ENCODE peak calls at places on chromosomes 16 and 17, in eight cellular contexts. P is CD4-positive, alpha-beta T cell; U is progenitor cell of endocrine pancreas; Z is heart right ventricle; I is uterus; J is RWPE1; C is body of pancreas; A is transverse colon. S is an unnamed sample.

GRCh38 chr17:79732246-79732645 is 1.5 kb downstream of the ENPP7 start:
- DNase-seq in P (no peak), U (no peak), Z (no peak), I (no peak), J (no peak), C (no peak), A (no peak), S (no peak)

GRCh38 chr17:1829189-1829578 is 518 bp downstream of the SMYD4 start:
- DNase-seq in P (no peak), U (no peak), Z (peak; percentile 17), I (peak; percentile 33), J (peak; percentile 36), C (peak; percentile 74), A (peak; percentile 38), S (no peak)

GRCh38 chr16:87165151-87165550 is 152.0 kb downstream of the C16orf95 start:
- DNase-seq in P (no peak), U (no peak), Z (no peak), I (no peak), J (no peak), C (no peak), A (no peak), S (no peak)

GRCh38 chr17:68513932-68514331 is 1.7 kb downstream of the PRKAR1A start:
- DNase-seq in P (no peak), U (no peak), Z (no peak), I (no peak), J (no peak), C (no peak), A (no peak), S (no peak)

GRCh38 chr17:3914319-3914685 is 2.0 kb downstream of the P2RX1 start:
- DNase-seq in P (no peak), U (no peak), Z (no peak), I (no peak), J (no peak), C (no peak), A (peak; percentile 78), S (peak; percentile 71)

GRCh38 chr16:19119564-19119963 is 5.8 kb downstream of the ITPRIPL2 start:
- DNase-seq in P (no peak), U (no peak), Z (no peak), I (peak; percentile 34), J (peak; percentile 50), C (no peak), A (no peak), S (no peak)

GRCh38 chr16:4962716-4963115 is 4.6 kb downstream of the SEC14L5 start:
- DNase-seq in P (no peak), U (no peak), Z (no peak), I (no peak), J (no peak), C (no peak), A (no peak), S (no peak)

GRCh38 chr17:14866266-14866665 is 398.9 kb downstream of the PMP22 start:
- DNase-seq in P (no peak), U (no peak), Z (no peak), I (no peak), J (no peak), C (no peak), A (no peak), S (no peak)

GRCh38 chr16:72021043-72021442 is 12.5 kb downstream of the DHODH start:
- DNase-seq in P (no peak), U (peak; percentile 28), Z (no peak), I (no peak), J (no peak), C (no peak), A (no peak), S (no peak)

GRCh38 chr17:6471531-6472465 is 27.5 kb downstream of the PIMREG start:
- DNase-seq in P (no peak), U (no peak), Z (no peak), I (no peak), J (peak; percentile 80), C (no peak), A (no peak), S (no peak)

GRCh38 chr16:31568577-31569359 is 41.1 kb downstream of the AHSP start:
- DNase-seq in P (no peak), U (no peak), Z (no peak), I (peak; percentile 28), J (no peak), C (peak; percentile 26), A (peak; percentile 15), S (no peak)

GRCh38 chr16:88922826-88923410 is 54.1 kb downstream of the CBFA2T3 start:
- DNase-seq in P (no peak), U (no peak), Z (no peak), I (no peak), J (no peak), C (no peak), A (no peak), S (no peak)

GRCh38 chr16:53501216-53501859 is 1.7 kb downstream of the AKTIP start:
- DNase-seq in P (no peak), U (no peak), Z (no peak), I (no peak), J (no peak), C (no peak), A (no peak), S (no peak)

GRCh38 chr16:10171225-10171624 is 11.0 kb downstream of the GRIN2A start:
- DNase-seq in P (no peak), U (no peak), Z (no peak), I (no peak), J (no peak), C (no peak), A (no peak), S (no peak)

GRCh38 chr17:34383225-34383615 is 20.2 kb upstream of the CCL1 start:
- DNase-seq in P (no peak), U (no peak), Z (no peak), I (no peak), J (no peak), C (no peak), A (no peak), S (no peak)

GRCh38 chr17:34384822-34385605 is 22.0 kb upstream of the CCL1 start:
- DNase-seq in P (no peak), U (no peak), Z (no peak), I (no peak), J (no peak), C (no peak), A (no peak), S (no peak)

GRCh38 chr17:34379876-34380275 is 16.8 kb upstream of the CCL1 start:
- DNase-seq in P (no peak), U (no peak), Z (no peak), I (no peak), J (no peak), C (no peak), A (no peak), S (no peak)

GRCh38 chr17:34384271-34384670 is 21.2 kb upstream of the CCL1 start:
- DNase-seq in P (no peak), U (no peak), Z (no peak), I (no peak), J (no peak), C (no peak), A (no peak), S (no peak)

DNA sequence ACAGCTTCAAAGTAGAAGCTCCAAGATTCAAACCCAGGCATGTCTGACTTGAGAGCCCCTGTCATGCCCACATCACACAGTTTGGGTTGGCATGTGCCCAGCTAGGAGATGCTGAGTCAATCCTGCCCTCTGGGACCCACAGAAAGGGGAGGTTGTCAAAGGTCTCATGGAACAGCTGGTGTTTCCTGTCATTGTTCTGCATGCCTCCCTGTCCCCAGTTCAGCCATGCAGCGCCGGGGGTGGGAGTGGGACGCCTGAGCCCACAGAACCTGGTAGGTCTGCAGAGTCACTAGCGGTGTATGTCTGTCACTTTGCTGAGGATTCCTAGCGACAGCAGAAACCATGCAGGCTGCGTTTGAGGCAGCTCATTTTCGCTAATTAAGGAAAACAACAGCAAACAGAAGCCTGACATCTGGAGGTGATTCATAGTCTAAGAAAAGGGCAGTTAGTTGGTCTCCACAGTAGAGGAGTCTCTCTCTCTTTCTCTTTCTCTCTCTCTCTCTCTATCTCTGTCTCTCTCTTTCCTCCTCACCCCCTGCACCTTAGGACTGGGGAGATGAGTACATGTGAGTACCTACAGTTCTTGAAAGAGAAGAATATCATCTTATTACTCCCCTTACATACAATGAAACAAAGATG is 19.7 kb upstream of the CCL1 start:
- DNase-seq in P (no peak), U (no peak), Z (no peak), I (no peak), J (no peak), C (no peak), A (peak; percentile 12), S (no peak)
- TF ChIP-seq CTCF in P (no peak), U (no peak), Z (no peak), I (no peak), J (no peak), C (no peak), A (no peak), S (no peak)

DNA sequence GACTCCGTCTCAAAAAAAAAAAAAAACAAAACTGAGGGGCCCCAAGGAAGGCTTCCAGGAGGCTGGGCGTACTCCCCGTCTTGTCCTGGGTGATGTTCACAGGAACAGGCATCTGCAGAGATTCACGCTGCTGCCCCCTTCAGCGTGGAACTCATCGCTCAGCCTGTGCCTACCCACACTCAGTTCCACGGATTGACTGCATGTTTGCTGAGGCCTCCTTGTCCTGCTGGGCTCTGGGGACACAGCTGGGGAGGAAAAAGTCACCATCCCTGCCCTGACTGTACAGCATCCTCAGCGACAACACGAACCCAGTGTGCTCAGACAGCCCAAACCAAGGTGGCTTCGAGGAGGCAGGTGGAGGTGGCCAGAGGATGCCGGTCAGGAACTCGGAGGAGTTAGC is 12.9 kb upstream of the OSGIN1 start:
- DNase-seq in P (no peak), U (no peak), Z (no peak), I (no peak), J (no peak), C (no peak), A (no peak), S (no peak)
- TF ChIP-seq CTCF in P (no peak), U (no peak), Z (no peak), I (no peak), J (no peak), C (no peak), A (no peak), S (no peak)

GRCh38 chr17:65455972-65456343 is 105.5 kb downstream of the AXIN2 start:
- DNase-seq in P (peak; percentile 19), U (no peak), Z (peak; percentile 21), I (peak; percentile 21), J (no peak), C (peak; percentile 15), A (peak; percentile 35), S (no peak)
- TF ChIP-seq CTCF in P (peak; percentile 45), U (peak; percentile 42), Z (peak; percentile 38), I (peak; percentile 40), J (no peak), C (no peak), A (no peak), S (no peak)

DNA sequence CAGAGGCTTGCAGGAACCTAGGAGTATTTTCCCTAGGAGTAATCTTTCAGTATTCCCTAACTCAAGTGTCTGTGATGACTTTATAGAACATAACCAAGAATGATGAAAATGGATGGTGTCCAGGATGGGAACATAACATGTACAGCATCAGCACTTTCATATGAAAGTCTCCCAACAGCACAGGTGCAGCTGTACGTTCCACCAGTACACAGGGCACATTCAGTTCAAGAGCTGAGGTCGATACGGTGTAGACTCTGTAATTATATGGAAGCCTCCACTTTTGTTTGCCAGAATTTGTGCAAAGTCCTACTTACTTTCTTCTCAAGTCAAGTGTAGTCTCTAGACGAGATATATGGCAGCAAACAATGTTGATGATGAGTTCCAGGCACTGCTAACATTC is 46.2 kb upstream of the CRYM start:
- DNase-seq in P (no peak), U (no peak), Z (no peak), I (no peak), J (no peak), C (no peak), A (no peak), S (no peak)
- TF ChIP-seq CTCF in P (no peak), U (no peak), Z (no peak), I (no peak), J (no peak), C (no peak), A (no peak), S (no peak)

S was measured in activated B cell treated with CpG ODN at 0.5 μM for 24 hours.